ENCODE peak calls at places on chromosomes 1 and 21, in four cellular contexts. One of them, this sample, is unnamed.

GRCh38 chr1:65209005-65209885 is 61.2 kb downstream of the AK4 start:
- DNase-seq in K562: peak; percentile 73
- DNase-seq in GM12878: no peak
- DNase-seq in HepG2: peak; percentile 38
- DNase-seq in this sample: no peak

GRCh38 chr1:116166011-116166571 is 54.9 kb downstream of the MAB21L3 start:
- DNase-seq in K562: no peak
- DNase-seq in GM12878: no peak
- DNase-seq in HepG2: no peak
- DNase-seq in this sample: no peak

GRCh38 chr1:21289700-21290545 is at the start of gene ECE1:
- DNase-seq in K562: peak; percentile 66
- DNase-seq in GM12878: no peak
- DNase-seq in HepG2: no peak
- DNase-seq in this sample: peak; percentile 80

GRCh38 chr1:184034761-184035379 is 2.7 kb downstream of the COLGALT2 start:
- DNase-seq in K562: no peak
- DNase-seq in GM12878: no peak
- DNase-seq in HepG2: peak; percentile 24
- DNase-seq in this sample: no peak

GRCh38 chr1:38567401-38567800 is 292.2 kb downstream of the RRAGC start:
- DNase-seq in K562: no peak
- DNase-seq in GM12878: no peak
- DNase-seq in HepG2: peak; percentile 16
- DNase-seq in this sample: no peak

GRCh38 chr21:31360717-31361116 is 16.7 kb upstream of the TIAM1 start:
- DNase-seq in K562: no peak
- DNase-seq in GM12878: no peak
- DNase-seq in HepG2: no peak
- DNase-seq in this sample: no peak

GRCh38 chr1:153697873-153698647 is 19.6 kb downstream of the NPR1 start:
- DNase-seq in K562: peak; percentile 55
- DNase-seq in GM12878: no peak
- DNase-seq in HepG2: no peak
- DNase-seq in this sample: peak; percentile 57

GRCh38 chr1:29860681-29861080 is 624.4 kb downstream of the PTPRU start:
- DNase-seq in K562: no peak
- DNase-seq in GM12878: no peak
- DNase-seq in HepG2: no peak
- DNase-seq in this sample: no peak

GRCh38 chr1:165842363-165843129 is 15.1 kb downstream of the UCK2 start:
- DNase-seq in K562: peak; percentile 68
- DNase-seq in GM12878: no peak
- DNase-seq in HepG2: no peak
- DNase-seq in this sample: no peak

GRCh38 chr1:27632387-27633297 is 2.3 kb downstream of the FGR start:
- DNase-seq in K562: no peak
- DNase-seq in GM12878: peak; percentile 94
- DNase-seq in HepG2: no peak
- DNase-seq in this sample: no peak
- TF ChIP-seq MAX in K562: no peak
- TF ChIP-seq MAX in GM12878: no peak
- TF ChIP-seq MAX in HepG2: no peak
- TF ChIP-seq MAX in this sample: no peak

GRCh38 chr1:222009105-222009730 is 267.3 kb upstream of the DUSP10 start:
- DNase-seq in K562: peak; percentile 29
- DNase-seq in GM12878: peak; percentile 36
- DNase-seq in HepG2: peak; percentile 16
- DNase-seq in this sample: peak; percentile 16
- TF ChIP-seq CTCF in K562: peak; percentile 61
- TF ChIP-seq CTCF in GM12878: peak; percentile 45
- TF ChIP-seq CTCF in HepG2: peak; percentile 48
- TF ChIP-seq CTCF in this sample: no peak

DNA sequence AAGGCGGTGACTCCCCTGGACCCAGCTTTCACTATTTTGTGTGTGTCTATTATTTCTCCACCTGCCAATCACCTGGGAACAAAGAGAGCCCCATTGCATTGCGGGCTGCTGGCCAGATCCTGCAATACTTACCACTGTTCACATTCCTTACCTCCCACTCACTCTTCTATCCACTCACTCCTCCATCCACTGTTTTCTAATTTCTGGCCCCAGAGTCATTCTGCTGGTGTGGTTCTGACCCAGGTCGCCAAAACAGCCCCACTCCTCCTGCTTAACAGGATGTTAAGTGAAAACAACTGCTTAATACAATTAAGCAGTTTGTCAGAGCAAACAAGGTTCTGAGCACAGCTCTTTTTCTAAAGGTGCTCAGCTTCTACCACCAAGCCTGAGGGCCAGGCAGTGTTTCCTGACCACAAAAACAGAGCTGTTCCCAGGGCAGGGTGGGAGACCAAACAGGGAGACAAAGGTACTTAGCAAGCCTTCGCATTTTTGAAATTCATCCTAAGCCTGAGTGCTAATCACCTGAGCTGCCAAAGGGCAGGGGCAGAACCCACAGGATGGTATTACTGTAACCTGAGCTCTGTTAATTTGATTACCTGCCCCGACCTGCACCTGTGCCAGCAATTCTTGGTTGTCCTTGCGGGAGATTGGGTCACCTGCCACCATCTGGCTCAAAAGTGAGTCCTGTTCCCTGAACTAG is 38.5 kb upstream of the EFCAB14 start:
- DNase-seq in K562: no peak
- DNase-seq in GM12878: no peak
- DNase-seq in HepG2: no peak
- DNase-seq in this sample: no peak
- TF ChIP-seq NR2C2 in K562: no peak
- TF ChIP-seq NR2C2 in GM12878: no peak
- TF ChIP-seq NR2C2 in HepG2: no peak
- TF ChIP-seq NR2C2 in this sample: no peak

GRCh38 chr1:14955402-14955801 is 198.1 kb upstream of the TMEM51 start:
- DNase-seq in K562: no peak
- DNase-seq in GM12878: no peak
- DNase-seq in HepG2: no peak
- DNase-seq in this sample: no peak

GRCh38 chr1:14954930-14955329 is 198.6 kb upstream of the TMEM51 start:
- DNase-seq in K562: no peak
- DNase-seq in GM12878: no peak
- DNase-seq in HepG2: no peak
- DNase-seq in this sample: no peak

GRCh38 chr1:14952626-14953314 is 200.8 kb upstream of the TMEM51 start:
- DNase-seq in K562: no peak
- DNase-seq in GM12878: no peak
- DNase-seq in HepG2: peak; percentile 96
- DNase-seq in this sample: no peak

GRCh38 chr1:14955986-14956385 is 197.6 kb upstream of the TMEM51 start:
- DNase-seq in K562: no peak
- DNase-seq in GM12878: no peak
- DNase-seq in HepG2: no peak
- DNase-seq in this sample: no peak

DNA sequence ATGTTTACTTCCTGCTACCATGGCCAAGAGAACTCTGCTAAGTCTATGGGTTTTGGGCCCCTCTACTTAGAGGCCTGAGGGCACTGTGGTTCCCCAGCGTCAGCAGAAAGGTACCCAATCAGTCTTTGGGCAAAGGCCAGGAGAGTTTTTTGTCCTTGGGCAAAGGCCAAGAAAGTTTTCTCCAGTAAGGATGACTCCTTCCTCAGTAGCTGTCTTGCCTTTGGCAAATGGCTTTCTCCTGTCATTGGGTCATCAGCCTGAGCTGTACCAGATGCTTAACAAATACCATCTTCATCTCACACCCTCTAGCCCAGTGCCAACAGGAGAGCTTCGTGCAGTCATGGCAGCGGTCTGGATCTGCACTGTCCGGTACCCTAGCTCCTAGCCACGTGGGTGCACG is 199.3 kb upstream of the TMEM51 start:
- DNase-seq in K562: no peak
- DNase-seq in GM12878: no peak
- DNase-seq in HepG2: no peak
- DNase-seq in this sample: no peak
- TF ChIP-seq MAX in K562: no peak
- TF ChIP-seq MAX in GM12878: no peak
- TF ChIP-seq MAX in HepG2: no peak
- TF ChIP-seq MAX in this sample: no peak